ENCODE peak calls at places on chromosomes 3 and 15, in seven cellular contexts. One of them, this sample, is unnamed.

GRCh38 chr3:186788482-186789370 is 5.3 kb downstream of the EIF4A2 start:
- DNase-seq in stimulated activated CD4-positive, alpha-beta T cell treated with anti-CD3 and anti-CD28 coated beads, Interleukin-4, amount 100 ng/mL, for 48 hours: no peak
- DNase-seq in NCI-H460: no peak
- DNase-seq in NCI-H146: no peak
- DNase-seq in heart right ventricle: no peak
- DNase-seq in cardiac muscle cell: no peak
- DNase-seq in H54: no peak
- DNase-seq in this sample: no peak

GRCh38 chr3:134458451-134458850 is 27.3 kb downstream of the ANAPC13 start:
- DNase-seq in stimulated activated CD4-positive, alpha-beta T cell treated with anti-CD3 and anti-CD28 coated beads, Interleukin-4, amount 100 ng/mL, for 48 hours: no peak
- DNase-seq in NCI-H460: no peak
- DNase-seq in NCI-H146: no peak
- DNase-seq in heart right ventricle: no peak
- DNase-seq in cardiac muscle cell: no peak
- DNase-seq in H54: no peak
- DNase-seq in this sample: no peak

GRCh38 chr3:194396561-194396896 is 2.5 kb downstream of the GP5 start:
- DNase-seq in stimulated activated CD4-positive, alpha-beta T cell treated with anti-CD3 and anti-CD28 coated beads, Interleukin-4, amount 100 ng/mL, for 48 hours: no peak
- DNase-seq in NCI-H460: no peak
- DNase-seq in NCI-H146: no peak
- DNase-seq in heart right ventricle: no peak
- DNase-seq in cardiac muscle cell: no peak
- DNase-seq in H54: no peak
- DNase-seq in this sample: no peak

GRCh38 chr3:34109846-34110245 is 311.4 kb downstream of the PDCD6IP start:
- DNase-seq in stimulated activated CD4-positive, alpha-beta T cell treated with anti-CD3 and anti-CD28 coated beads, Interleukin-4, amount 100 ng/mL, for 48 hours: no peak
- DNase-seq in NCI-H460: no peak
- DNase-seq in NCI-H146: no peak
- DNase-seq in heart right ventricle: no peak
- DNase-seq in cardiac muscle cell: no peak
- DNase-seq in H54: no peak
- DNase-seq in this sample: no peak

GRCh38 chr3:32734756-32735155 is 49.8 kb downstream of the CNOT10 start:
- DNase-seq in stimulated activated CD4-positive, alpha-beta T cell treated with anti-CD3 and anti-CD28 coated beads, Interleukin-4, amount 100 ng/mL, for 48 hours: no peak
- DNase-seq in NCI-H460: no peak
- DNase-seq in NCI-H146: no peak
- DNase-seq in heart right ventricle: no peak
- DNase-seq in cardiac muscle cell: no peak
- DNase-seq in H54: no peak
- DNase-seq in this sample: no peak

GRCh38 chr3:21356402-21356801 is 394.6 kb downstream of the ZNF385D start:
- DNase-seq in stimulated activated CD4-positive, alpha-beta T cell treated with anti-CD3 and anti-CD28 coated beads, Interleukin-4, amount 100 ng/mL, for 48 hours: no peak
- DNase-seq in NCI-H460: no peak
- DNase-seq in NCI-H146: no peak
- DNase-seq in heart right ventricle: no peak
- DNase-seq in cardiac muscle cell: no peak
- DNase-seq in H54: no peak
- DNase-seq in this sample: peak

GRCh38 chr15:29601811-29602210 is 220.5 kb downstream of the TJP1 start:
- DNase-seq in stimulated activated CD4-positive, alpha-beta T cell treated with anti-CD3 and anti-CD28 coated beads, Interleukin-4, amount 100 ng/mL, for 48 hours: no peak
- DNase-seq in NCI-H460: no peak
- DNase-seq in NCI-H146: no peak
- DNase-seq in heart right ventricle: no peak
- DNase-seq in cardiac muscle cell: no peak
- DNase-seq in H54: no peak
- DNase-seq in this sample: no peak

GRCh38 chr15:39301589-39301999 is 279.3 kb upstream of the THBS1 start:
- DNase-seq in stimulated activated CD4-positive, alpha-beta T cell treated with anti-CD3 and anti-CD28 coated beads, Interleukin-4, amount 100 ng/mL, for 48 hours: no peak
- DNase-seq in NCI-H460: no peak
- DNase-seq in NCI-H146: no peak
- DNase-seq in heart right ventricle: no peak
- DNase-seq in cardiac muscle cell: no peak
- DNase-seq in H54: no peak
- DNase-seq in this sample: peak

GRCh38 chr3:13009132-13009945 is 63.9 kb downstream of the IQSEC1 start:
- DNase-seq in stimulated activated CD4-positive, alpha-beta T cell treated with anti-CD3 and anti-CD28 coated beads, Interleukin-4, amount 100 ng/mL, for 48 hours: peak
- DNase-seq in NCI-H460: no peak
- DNase-seq in NCI-H146: no peak
- DNase-seq in heart right ventricle: peak
- DNase-seq in cardiac muscle cell: no peak
- DNase-seq in H54: no peak
- DNase-seq in this sample: no peak

GRCh38 chr3:108946292-108947290 is 7.1 kb downstream of the GUCA1C start:
- DNase-seq in stimulated activated CD4-positive, alpha-beta T cell treated with anti-CD3 and anti-CD28 coated beads, Interleukin-4, amount 100 ng/mL, for 48 hours: no peak
- DNase-seq in NCI-H460: no peak
- DNase-seq in NCI-H146: no peak
- DNase-seq in heart right ventricle: no peak
- DNase-seq in cardiac muscle cell: no peak
- DNase-seq in H54: no peak
- DNase-seq in this sample: no peak

GRCh38 chr15:78056714-78057269 is 20.7 kb downstream of the TBC1D2B start:
- DNase-seq in stimulated activated CD4-positive, alpha-beta T cell treated with anti-CD3 and anti-CD28 coated beads, Interleukin-4, amount 100 ng/mL, for 48 hours: no peak
- DNase-seq in NCI-H460: no peak
- DNase-seq in NCI-H146: no peak
- DNase-seq in heart right ventricle: peak
- DNase-seq in cardiac muscle cell: no peak
- DNase-seq in H54: no peak
- DNase-seq in this sample: peak

GRCh38 chr15:68235022-68235421 is 5.5 kb upstream of the CLN6 start:
- DNase-seq in stimulated activated CD4-positive, alpha-beta T cell treated with anti-CD3 and anti-CD28 coated beads, Interleukin-4, amount 100 ng/mL, for 48 hours: no peak
- DNase-seq in NCI-H460: no peak
- DNase-seq in NCI-H146: no peak
- DNase-seq in heart right ventricle: no peak
- DNase-seq in cardiac muscle cell: no peak
- DNase-seq in H54: no peak
- DNase-seq in this sample: no peak

GRCh38 chr3:48226959-48227358 is 3.7 kb downstream of the CAMP start:
- DNase-seq in stimulated activated CD4-positive, alpha-beta T cell treated with anti-CD3 and anti-CD28 coated beads, Interleukin-4, amount 100 ng/mL, for 48 hours: no peak
- DNase-seq in NCI-H460: no peak
- DNase-seq in NCI-H146: no peak
- DNase-seq in heart right ventricle: no peak
- DNase-seq in cardiac muscle cell: no peak
- DNase-seq in H54: no peak
- DNase-seq in this sample: no peak

GRCh38 chr3:64184621-64185020 is 40.6 kb downstream of the PRICKLE2 start:
- DNase-seq in stimulated activated CD4-positive, alpha-beta T cell treated with anti-CD3 and anti-CD28 coated beads, Interleukin-4, amount 100 ng/mL, for 48 hours: no peak
- DNase-seq in NCI-H460: no peak
- DNase-seq in NCI-H146: no peak
- DNase-seq in heart right ventricle: no peak
- DNase-seq in cardiac muscle cell: no peak
- DNase-seq in H54: no peak
- DNase-seq in this sample: no peak

GRCh38 chr3:12986986-12987385 is 86.2 kb downstream of the IQSEC1 start:
- DNase-seq in stimulated activated CD4-positive, alpha-beta T cell treated with anti-CD3 and anti-CD28 coated beads, Interleukin-4, amount 100 ng/mL, for 48 hours: no peak
- DNase-seq in NCI-H460: no peak
- DNase-seq in NCI-H146: no peak
- DNase-seq in heart right ventricle: no peak
- DNase-seq in cardiac muscle cell: no peak
- DNase-seq in H54: no peak
- DNase-seq in this sample: no peak

GRCh38 chr15:45589296-45589695 is 2.1 kb downstream of the BLOC1S6 start:
- DNase-seq in stimulated activated CD4-positive, alpha-beta T cell treated with anti-CD3 and anti-CD28 coated beads, Interleukin-4, amount 100 ng/mL, for 48 hours: no peak
- DNase-seq in NCI-H460: no peak
- DNase-seq in NCI-H146: no peak
- DNase-seq in heart right ventricle: no peak
- DNase-seq in cardiac muscle cell: no peak
- DNase-seq in H54: no peak
- DNase-seq in this sample: no peak

GRCh38 chr3:185986201-185986600 is 48.4 kb upstream of the TRA2B start:
- DNase-seq in stimulated activated CD4-positive, alpha-beta T cell treated with anti-CD3 and anti-CD28 coated beads, Interleukin-4, amount 100 ng/mL, for 48 hours: no peak
- DNase-seq in NCI-H460: peak
- DNase-seq in NCI-H146: no peak
- DNase-seq in heart right ventricle: no peak
- DNase-seq in cardiac muscle cell: no peak
- DNase-seq in H54: no peak
- DNase-seq in this sample: no peak

GRCh38 chr15:63256433-63256884 is 20.9 kb upstream of the APH1B start:
- DNase-seq in stimulated activated CD4-positive, alpha-beta T cell treated with anti-CD3 and anti-CD28 coated beads, Interleukin-4, amount 100 ng/mL, for 48 hours: no peak
- DNase-seq in NCI-H460: peak
- DNase-seq in NCI-H146: no peak
- DNase-seq in heart right ventricle: no peak
- DNase-seq in cardiac muscle cell: no peak
- DNase-seq in H54: no peak
- DNase-seq in this sample: peak

GRCh38 chr3:127011270-127011992 is 28.5 kb downstream of the PLXNA1 start:
- DNase-seq in stimulated activated CD4-positive, alpha-beta T cell treated with anti-CD3 and anti-CD28 coated beads, Interleukin-4, amount 100 ng/mL, for 48 hours: no peak
- DNase-seq in NCI-H460: no peak
- DNase-seq in NCI-H146: no peak
- DNase-seq in heart right ventricle: peak
- DNase-seq in cardiac muscle cell: no peak
- DNase-seq in H54: no peak
- DNase-seq in this sample: peak

GRCh38 chr3:57958642-57959406 is 49.4 kb upstream of the FLNB start:
- DNase-seq in stimulated activated CD4-positive, alpha-beta T cell treated with anti-CD3 and anti-CD28 coated beads, Interleukin-4, amount 100 ng/mL, for 48 hours: no peak
- DNase-seq in NCI-H460: no peak
- DNase-seq in NCI-H146: no peak
- DNase-seq in heart right ventricle: peak
- DNase-seq in cardiac muscle cell: no peak
- DNase-seq in H54: peak
- DNase-seq in this sample: peak

GRCh38 chr15:95698971-95699370 is 631.5 kb upstream of the NR2F2 start:
- DNase-seq in stimulated activated CD4-positive, alpha-beta T cell treated with anti-CD3 and anti-CD28 coated beads, Interleukin-4, amount 100 ng/mL, for 48 hours: no peak
- DNase-seq in NCI-H460: no peak
- DNase-seq in NCI-H146: no peak
- DNase-seq in heart right ventricle: no peak
- DNase-seq in cardiac muscle cell: no peak
- DNase-seq in H54: no peak
- DNase-seq in this sample: peak

GRCh38 chr15:74608776-74609175 is 6.9 kb upstream of the CLK3 start:
- DNase-seq in stimulated activated CD4-positive, alpha-beta T cell treated with anti-CD3 and anti-CD28 coated beads, Interleukin-4, amount 100 ng/mL, for 48 hours: no peak
- DNase-seq in NCI-H460: no peak
- DNase-seq in NCI-H146: peak
- DNase-seq in heart right ventricle: no peak
- DNase-seq in cardiac muscle cell: no peak
- DNase-seq in H54: no peak
- DNase-seq in this sample: no peak

GRCh38 chr15:62792960-62793758 is 249.4 kb upstream of the TPM1 start:
- DNase-seq in stimulated activated CD4-positive, alpha-beta T cell treated with anti-CD3 and anti-CD28 coated beads, Interleukin-4, amount 100 ng/mL, for 48 hours: no peak
- DNase-seq in NCI-H460: no peak
- DNase-seq in NCI-H146: no peak
- DNase-seq in heart right ventricle: no peak
- DNase-seq in cardiac muscle cell: no peak
- DNase-seq in H54: no peak
- DNase-seq in this sample: no peak

GRCh38 chr3:13274874-13275332 is 145.2 kb downstream of the NUP210 start:
- DNase-seq in stimulated activated CD4-positive, alpha-beta T cell treated with anti-CD3 and anti-CD28 coated beads, Interleukin-4, amount 100 ng/mL, for 48 hours: no peak
- DNase-seq in NCI-H460: no peak
- DNase-seq in NCI-H146: no peak
- DNase-seq in heart right ventricle: no peak
- DNase-seq in cardiac muscle cell: no peak
- DNase-seq in H54: no peak
- DNase-seq in this sample: no peak

GRCh38 chr3:112604536-112604935 is 36.4 kb downstream of the CCDC80 start:
- DNase-seq in stimulated activated CD4-positive, alpha-beta T cell treated with anti-CD3 and anti-CD28 coated beads, Interleukin-4, amount 100 ng/mL, for 48 hours: no peak
- DNase-seq in NCI-H460: no peak
- DNase-seq in NCI-H146: peak
- DNase-seq in heart right ventricle: peak
- DNase-seq in cardiac muscle cell: no peak
- DNase-seq in H54: peak
- DNase-seq in this sample: peak

GRCh38 chr3:62604301-62604700 is 231.0 kb upstream of the FEZF2 start:
- DNase-seq in stimulated activated CD4-positive, alpha-beta T cell treated with anti-CD3 and anti-CD28 coated beads, Interleukin-4, amount 100 ng/mL, for 48 hours: no peak
- DNase-seq in NCI-H460: peak
- DNase-seq in NCI-H146: no peak
- DNase-seq in heart right ventricle: no peak
- DNase-seq in cardiac muscle cell: no peak
- DNase-seq in H54: no peak
- DNase-seq in this sample: peak

GRCh38 chr15:38864827-38865604 is 300.4 kb upstream of the RASGRP1 start:
- DNase-seq in stimulated activated CD4-positive, alpha-beta T cell treated with anti-CD3 and anti-CD28 coated beads, Interleukin-4, amount 100 ng/mL, for 48 hours: no peak
- DNase-seq in NCI-H460: no peak
- DNase-seq in NCI-H146: no peak
- DNase-seq in heart right ventricle: no peak
- DNase-seq in cardiac muscle cell: peak
- DNase-seq in H54: no peak
- DNase-seq in this sample: peak

GRCh38 chr3:120113128-120114116 is 19.2 kb upstream of the GSK3B start:
- DNase-seq in stimulated activated CD4-positive, alpha-beta T cell treated with anti-CD3 and anti-CD28 coated beads, Interleukin-4, amount 100 ng/mL, for 48 hours: no peak
- DNase-seq in NCI-H460: peak
- DNase-seq in NCI-H146: no peak
- DNase-seq in heart right ventricle: no peak
- DNase-seq in cardiac muscle cell: no peak
- DNase-seq in H54: peak
- DNase-seq in this sample: peak

GRCh38 chr3:58539636-58540035 is 2.6 kb upstream of the ACOX2 start:
- DNase-seq in stimulated activated CD4-positive, alpha-beta T cell treated with anti-CD3 and anti-CD28 coated beads, Interleukin-4, amount 100 ng/mL, for 48 hours: no peak
- DNase-seq in NCI-H460: no peak
- DNase-seq in NCI-H146: no peak
- DNase-seq in heart right ventricle: no peak
- DNase-seq in cardiac muscle cell: no peak
- DNase-seq in H54: no peak
- DNase-seq in this sample: no peak

GRCh38 chr3:119206611-119207511 is 33.5 kb downstream of the UPK1B start:
- DNase-seq in stimulated activated CD4-positive, alpha-beta T cell treated with anti-CD3 and anti-CD28 coated beads, Interleukin-4, amount 100 ng/mL, for 48 hours: no peak
- DNase-seq in NCI-H460: no peak
- DNase-seq in NCI-H146: no peak
- DNase-seq in heart right ventricle: no peak
- DNase-seq in cardiac muscle cell: peak
- DNase-seq in H54: no peak
- DNase-seq in this sample: no peak